ENCODE peak calls at places on chromosomes 3 and 15, in five cellular contexts. N is GM12878, D is IMR-90, E is fibroblast of lung, Q is astrocyte. X is an unnamed sample.
A peak's percentile ranks its signal among the peaks of the same experiment; 100 is the strongest.

GRCh38 chr3:114409291-114409690 is 115.5 kb downstream of the TIGIT start:
- DNase-seq in D (no peak), N (no peak), Q (peak; percentile 6), E (peak; percentile 25), X (no peak)

GRCh38 chr3:13687409-13687989 is 138.6 kb downstream of the FBLN2 start:
- DNase-seq in Q (no peak), E (no peak), N (no peak), D (no peak), X (no peak)

GRCh38 chr3:179098388-179099077 is 26.9 kb upstream of the ZMAT3 start:
- DNase-seq in Q (peak; percentile 54), E (peak; percentile 68), D (peak; percentile 82), N (no peak), X (no peak)

GRCh38 chr3:138995706-138996105 is 10.4 kb downstream of the PRR23A start:
- DNase-seq in Q (no peak), D (no peak), E (no peak), N (no peak), X (no peak)

GRCh38 chr3:170178631-170179030 is 2.9 kb downstream of the PHC3 start:
- DNase-seq in E (no peak), D (no peak), Q (no peak), N (no peak), X (no peak)

GRCh38 chr15:51536965-51537574 is 85.5 kb downstream of the DMXL2 start:
- DNase-seq in E (peak; percentile 10), N (no peak), D (peak; percentile 42), Q (no peak), X (no peak)

GRCh38 chr3:196111939-196112386 is 30.1 kb upstream of the TFRC start:
- DNase-seq in E (no peak), D (no peak), N (peak; percentile 71), Q (no peak), X (no peak)

GRCh38 chr15:84955089-84955848 is 26.4 kb upstream of the PDE8A start:
- DNase-seq in E (peak; percentile 71), D (peak; percentile 78), N (no peak), Q (peak; percentile 51), X (peak; percentile 78)

GRCh38 chr3:13890377-13891016 is 10.6 kb upstream of the WNT7A start:
- DNase-seq in D (no peak), E (no peak), N (no peak), Q (no peak), X (no peak)

GRCh38 chr15:98939311-98940080 is 68.1 kb downstream of the PGPEP1L start:
- DNase-seq in E (no peak), Q (no peak), N (no peak), D (no peak), X (no peak)

GRCh38 chr3:42014949-42015533 is 53.1 kb upstream of the ULK4 start:
- DNase-seq in D (no peak), Q (no peak), N (no peak), E (no peak), X (peak; percentile 61)

GRCh38 chr15:58574612-58575011 is 142.8 kb downstream of the LIPC start:
- DNase-seq in N (no peak), E (no peak), Q (no peak), D (no peak), X (peak; percentile 78)

GRCh38 chr3:82038536-82038935 is 277.1 kb upstream of the GBE1 start:
- DNase-seq in D (no peak), Q (no peak), E (no peak), N (no peak), X (no peak)

GRCh38 chr15:82315519-82316246 is 33.6 kb downstream of the GOLGA6L10 start:
- DNase-seq in E (no peak), D (no peak), N (no peak), Q (no peak), X (no peak)

GRCh38 chr3:156106721-156107373 is 13.5 kb upstream of the KCNAB1 start:
- DNase-seq in D (no peak), N (no peak), E (no peak), Q (no peak), X (no peak)

GRCh38 chr15:85618956-85619491 is 175.7 kb downstream of the KLHL25 start:
- DNase-seq in N (no peak), Q (peak; percentile 98), E (peak; percentile 98), D (peak; percentile 98), X (peak; percentile 49)

GRCh38 chr3:38545983-38546382 is 49.8 kb downstream of the EXOG start:
- DNase-seq in E (no peak), D (no peak), N (no peak), Q (no peak), X (no peak)

GRCh38 chr3:47565861-47566550 is 12.7 kb downstream of the CSPG5 start:
- DNase-seq in N (no peak), D (no peak), Q (no peak), E (no peak), X (no peak)

GRCh38 chr3:128554100-128554464 is 61.1 kb upstream of the GATA2 start:
- DNase-seq in N (no peak), D (peak; percentile 79), E (peak; percentile 88), Q (peak; percentile 82), X (no peak)

GRCh38 chr3:25604107-25604805 is 60.5 kb downstream of the TOP2B start:
- DNase-seq in N (no peak), D (peak; percentile 92), Q (peak; percentile 97), E (peak; percentile 97), X (no peak)

GRCh38 chr3:1774597-1774996 is 324.1 kb upstream of the CNTN4 start:
- DNase-seq in D (no peak), E (no peak), Q (no peak), N (no peak), X (no peak)

GRCh38 chr15:90598053-90598577 is 68.4 kb downstream of the CRTC3 start:
- DNase-seq in E (no peak), D (no peak), N (peak; percentile 46), Q (no peak), X (peak; percentile 84)

GRCh38 chr3:169286992-169287391 is 376.5 kb downstream of the MECOM start:
- DNase-seq in E (no peak), Q (no peak), N (no peak), D (no peak), X (peak; percentile 34)

GRCh38 chr3:73848173-73848751 is 223.5 kb upstream of the PDZRN3 start:
- DNase-seq in Q (peak; percentile 23), N (no peak), E (peak; percentile 40), D (peak; percentile 51), X (no peak)

GRCh38 chr3:114942773-114943172 is 204.3 kb downstream of the ZBTB20 start:
- DNase-seq in D (no peak), N (no peak), Q (no peak), E (no peak), X (no peak)

GRCh38 chr15:101390060-101390459 is 95.0 kb upstream of the SNRPA1 start:
- DNase-seq in Q (no peak), E (no peak), N (no peak), D (no peak), X (no peak)

GRCh38 chr3:151113342-151113741 is 27.9 kb downstream of the MED12L start:
- DNase-seq in D (no peak), Q (no peak), E (no peak), N (no peak), X (no peak)

GRCh38 chr15:83657549-83657948 is 3.6 kb downstream of the ADAMTSL3 start:
- DNase-seq in D (no peak), Q (no peak), N (no peak), E (no peak), X (no peak)

GRCh38 chr3:3129579-3129978 is 2.8 kb downstream of the TRNT1 start:
- DNase-seq in E (no peak), N (no peak), Q (no peak), D (no peak), X (no peak)

GRCh38 chr3:52534281-52535183 is 875 bp upstream of the NT5DC2 start:
- DNase-seq in E (peak; percentile 27), D (peak; percentile 28), Q (no peak), N (no peak), X (peak; percentile 28)

GRCh38 chr3:30263921-30264313 is 342.5 kb upstream of the TGFBR2 start:
- DNase-seq in D (no peak), Q (no peak), N (no peak), E (no peak), X (no peak)
- TF ChIP-seq CTCF in D (no peak), Q (no peak), N (no peak), E (no peak), X (no peak)

GRCh38 chr15:41937568-41937923 is 34.8 kb downstream of the EHD4 start:
- DNase-seq in Q (no peak), N (no peak), D (no peak), E (no peak), X (no peak)

GRCh38 chr15:41934843-41935242 is 37.5 kb downstream of the EHD4 start:
- DNase-seq in N (no peak), Q (no peak), D (no peak), E (peak; percentile 46), X (no peak)

GRCh38 chr15:41935566-41936020 is 36.8 kb downstream of the EHD4 start:
- DNase-seq in E (no peak), Q (no peak), N (no peak), D (no peak), X (no peak)

GRCh38 chr15:41936155-41936554 is 36.2 kb downstream of the EHD4 start:
- DNase-seq in N (no peak), D (no peak), E (no peak), Q (no peak), X (no peak)

DNA sequence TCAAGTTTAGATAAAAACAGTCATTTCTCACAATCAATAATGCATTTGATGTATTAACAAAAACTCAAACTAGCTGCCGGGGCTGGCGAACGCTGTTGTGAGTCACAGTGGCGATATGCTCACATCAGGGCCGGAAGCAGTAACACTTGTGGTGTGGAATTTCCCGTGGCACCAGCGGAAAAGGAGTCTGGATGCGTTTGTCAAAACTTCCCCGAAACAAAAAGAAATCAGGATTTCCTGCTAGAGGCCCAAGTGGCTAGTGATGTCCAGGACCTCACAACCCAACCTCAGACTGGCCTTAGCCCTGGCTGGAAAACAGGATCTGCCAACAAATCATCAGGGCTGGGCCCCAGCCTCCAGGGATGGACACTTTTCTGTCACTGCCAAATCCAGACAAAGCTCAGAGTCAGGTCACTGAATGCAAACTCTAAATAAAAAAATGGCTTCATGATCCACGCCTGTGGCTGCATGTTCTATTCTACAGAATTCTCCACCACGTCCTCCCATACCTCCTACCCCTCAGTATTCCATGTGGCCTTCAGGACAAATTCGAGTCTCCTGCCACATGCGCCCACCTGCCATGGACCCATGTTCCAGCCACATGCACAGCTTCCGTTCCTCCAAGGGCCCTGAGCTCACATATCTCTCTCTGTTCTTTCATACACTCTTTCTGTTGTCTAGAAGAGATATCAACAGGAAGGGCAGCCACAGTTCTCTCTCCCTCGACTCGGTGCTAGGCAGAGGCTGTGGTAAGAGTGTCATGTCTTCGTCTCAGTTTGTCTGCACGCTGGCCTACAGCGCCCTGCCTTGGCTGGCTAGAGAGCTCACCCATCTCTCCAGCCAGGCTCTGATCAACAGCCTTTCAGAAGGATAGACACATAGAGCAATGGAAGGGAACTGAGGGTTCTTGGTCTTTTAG is 35.4 kb downstream of the EHD4 start:
- DNase-seq in N (no peak), E (peak; percentile 81), D (peak; percentile 55), Q (peak; percentile 77), X (no peak)
- H3K4me1 ChIP-seq in N (peaks cover 34% of the 10 kb centered on the region), E (peaks cover 16% of the 10 kb centered on the region), D (peaks cover 22% of the 10 kb centered on the region), Q (peaks cover 63% of the 10 kb centered on the region), X (peaks cover 5% of the 10 kb centered on the region)

GRCh38 chr3:186322761-186323160 is 39.3 kb downstream of the DGKG start:
- DNase-seq in Q (no peak), D (no peak), N (no peak), E (no peak), X (no peak)

GRCh38 chr3:186331043-186331442 is 31.0 kb downstream of the DGKG start:
- DNase-seq in E (no peak), Q (no peak), D (no peak), N (no peak), X (no peak)

GRCh38 chr3:186327912-186328487 is 34.0 kb downstream of the DGKG start:
- DNase-seq in N (no peak), D (no peak), E (no peak), Q (no peak), X (no peak)
- H3K9ac ChIP-seq in N (no peak overlapping the region), D (no peak overlapping the region), E (no peak overlapping the region), Q (no peak overlapping the region), X (no peak overlapping the region)

GRCh38 chr3:31981206-31982181 is at the start of the genes OSBPL10 and ZNF860:
- DNase-seq in E (peak; percentile 93), D (peak; percentile 92), N (no peak), Q (peak; percentile 88), X (peak; percentile 92)
- TF ChIP-seq CTCF in E (no peak), D (no peak), N (no peak), Q (no peak), X (no peak)